ENCODE peak calls at places on chromosomes 2 and 18, in six cellular contexts. D, V, Z, G, J and A are unnamed samples.

GRCh38 chr2:68715353-68716041 is 19.1 kb upstream of the ARHGAP25 start:
- DNase-seq in D (peak; percentile 69), V (peak; percentile 62), Z (no peak), G (no peak), J (peak; percentile 95), A (no peak)

GRCh38 chr2:18244840-18245239 is 315.6 kb downstream of the RDH14 start:
- DNase-seq in D (no peak), V (no peak), Z (no peak), G (no peak), J (peak; percentile 8), A (no peak)

GRCh38 chr2:25377822-25378421 is 36.2 kb upstream of the DNMT3A start:
- DNase-seq in D (peak; percentile 20), V (no peak), Z (peak; percentile 72), G (peak; percentile 56), J (no peak), A (peak; percentile 85)

GRCh38 chr2:45674035-45674791 is 22.7 kb downstream of the PRKCE start:
- DNase-seq in D (no peak), V (no peak), Z (no peak), G (no peak), J (no peak), A (no peak)

GRCh38 chr2:26792720-26793119 is 6.9 kb downstream of the CENPA start:
- DNase-seq in D (no peak), V (no peak), Z (no peak), G (no peak), J (no peak), A (no peak)

GRCh38 chr2:182666674-182667320 is 49.3 kb upstream of the DNAJC10 start:
- DNase-seq in D (no peak), V (peak; percentile 27), Z (no peak), G (no peak), J (peak; percentile 70), A (no peak)

GRCh38 chr2:161208527-161209139 is 48.4 kb downstream of the TANK start:
- DNase-seq in D (no peak), V (no peak), Z (no peak), G (no peak), J (peak; percentile 3), A (no peak)

GRCh38 chr2:233209117-233209977 is 42.1 kb upstream of the ATG16L1 start:
- DNase-seq in D (no peak), V (peak; percentile 46), Z (no peak), G (no peak), J (peak; percentile 63), A (no peak)

DNA sequence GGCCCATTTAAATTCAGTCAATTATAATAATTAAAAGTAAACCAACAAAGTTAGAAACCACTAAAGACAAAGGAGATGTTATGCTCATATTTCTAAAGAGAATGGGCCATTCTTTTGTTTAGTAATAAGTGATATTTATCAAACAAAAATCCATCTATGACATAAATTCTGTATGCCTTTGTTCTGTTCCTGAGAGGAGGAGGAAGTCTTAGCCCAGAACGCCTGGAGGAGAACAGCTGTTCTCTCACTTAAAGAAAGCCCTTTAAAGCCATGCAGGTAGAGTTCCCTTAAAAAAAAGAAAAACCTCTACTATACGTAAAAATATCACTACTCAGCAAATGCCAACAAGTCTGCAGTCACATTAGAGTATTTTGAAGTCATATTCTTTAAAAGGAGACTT is 15.5 kb downstream of the LAMA1 start:
- DNase-seq in D (no peak), V (no peak), Z (no peak), G (no peak), J (no peak), A (no peak)
- H3K27ac ChIP-seq in D (no peak overlapping the region), V (no peak overlapping the region), Z (no peak overlapping the region), G (no peak overlapping the region), J (no peak overlapping the region), A (no peak overlapping the region)

GRCh38 chr2:216504376-216504762 is 5.7 kb downstream of the RPL37A start:
- DNase-seq in D (no peak), V (no peak), Z (no peak), G (no peak), J (no peak), A (no peak)

GRCh38 chr2:216503697-216504375 is 5.2 kb downstream of the RPL37A start:
- DNase-seq in D (no peak), V (no peak), Z (no peak), G (no peak), J (no peak), A (no peak)

GRCh38 chr2:216505133-216506106 is 6.8 kb downstream of the RPL37A start:
- DNase-seq in D (no peak), V (no peak), Z (no peak), G (no peak), J (no peak), A (no peak)

GRCh38 chr2:216507220-216508143 is 8.8 kb downstream of the RPL37A start:
- DNase-seq in D (no peak), V (no peak), Z (no peak), G (no peak), J (no peak), A (no peak)

DNA sequence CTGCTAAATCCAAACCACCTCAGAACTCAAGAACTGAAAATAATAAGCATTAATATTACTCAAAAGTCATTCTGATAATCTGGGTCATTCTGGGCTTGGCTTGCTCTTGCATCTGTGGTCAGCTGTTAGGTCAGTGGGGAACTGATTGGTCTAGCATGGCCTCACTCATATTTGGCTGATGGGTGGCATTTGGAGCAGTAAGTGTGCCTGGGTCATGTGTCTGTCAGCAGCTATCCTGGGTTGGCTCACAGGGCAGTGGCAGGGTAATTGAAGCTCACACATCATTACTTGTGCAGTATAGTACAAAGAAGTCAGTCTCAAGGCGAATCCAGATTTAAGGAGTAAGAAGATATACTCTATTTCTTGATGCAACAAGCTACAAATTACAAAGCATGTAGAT is 9.6 kb downstream of the RPL37A start:
- DNase-seq in D (no peak), V (no peak), Z (no peak), G (no peak), J (no peak), A (no peak)
- TF ChIP-seq POLR2AphosphoS5 in D (no peak), V (no peak), Z (no peak), G (no peak), J (peak; percentile 9), A (no peak)

GRCh38 chr2:43083278-43083677 is 143.1 kb downstream of the ZFP36L2 start:
- DNase-seq in D (no peak), V (no peak), Z (no peak), G (peak; percentile 80), J (no peak), A (no peak)
- H3K27ac ChIP-seq in D (no peak overlapping the region), V (peak overlapping the region; percentile 98), Z (peak overlapping the region; percentile 93), G (peak overlapping the region; percentile 89), J (no peak overlapping the region), A (peak overlapping the region; percentile 82)

DNA sequence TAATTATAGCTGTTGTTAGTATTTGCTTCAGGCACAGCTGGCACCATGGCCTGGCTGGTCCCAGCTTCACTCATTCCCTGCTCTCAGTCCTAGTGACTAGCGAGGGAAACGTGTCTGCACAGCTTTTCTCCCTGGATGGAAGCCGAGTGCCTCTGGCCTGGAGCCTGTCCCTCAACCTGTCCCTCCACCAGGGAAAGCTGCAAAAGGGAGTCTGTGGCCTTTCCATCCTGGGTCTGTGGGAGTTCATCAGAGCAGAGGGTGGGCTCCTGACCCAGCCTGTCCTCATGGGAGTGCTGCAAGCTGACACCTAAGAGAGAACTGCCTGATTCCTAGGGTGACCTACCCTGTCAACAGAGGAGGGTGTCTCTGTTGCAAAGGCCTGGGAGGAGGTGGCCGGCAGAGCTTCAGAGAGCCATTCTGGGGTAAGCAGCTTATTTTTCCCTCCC is 118.3 kb downstream of the CAPN13 start:
- DNase-seq in D (no peak), V (peak; percentile 64), Z (no peak), G (peak; percentile 60), J (no peak), A (peak; percentile 72)
- TF ChIP-seq POLR2AphosphoS5 in D (no peak), V (no peak), Z (no peak), G (no peak), J (no peak), A (no peak)